ENCODE peak calls at places on chromosomes 3 and 15, in six cellular contexts. E, V, M, R, Q and N are unnamed samples.
A peak's percentile ranks its signal among the peaks of the same experiment; 100 is the strongest.

GRCh38 chr3:21665444-21665843 is 85.6 kb downstream of the ZNF385D start:
- DNase-seq in E (peak; percentile 3), V (no peak), M (no peak), R (no peak), Q (no peak), N (no peak)

GRCh38 chr3:16871915-16872842 is 12.6 kb upstream of the PLCL2 start:
- DNase-seq in E (no peak), V (no peak), M (no peak), R (no peak), Q (peak; percentile 76), N (no peak)

GRCh38 chr3:49759226-49759625 is 27.1 kb downstream of the IP6K1 start:
- DNase-seq in E (peak; percentile 43), V (no peak), M (no peak), R (no peak), Q (no peak), N (no peak)

GRCh38 chr15:91824256-91824655 is 29.3 kb upstream of the SLCO3A1 start:
- DNase-seq in E (peak; percentile 10), V (no peak), M (peak; percentile 12), R (no peak), Q (no peak), N (no peak)

GRCh38 chr3:13657660-13658435 is 108.9 kb downstream of the FBLN2 start:
- DNase-seq in E (peak; percentile 41), V (peak; percentile 37), M (no peak), R (peak; percentile 53), Q (peak; percentile 42), N (peak; percentile 91)

GRCh38 chr15:35455201-35455600 is 90.8 kb downstream of the DPH6 start:
- DNase-seq in E (no peak), V (no peak), M (no peak), R (no peak), Q (no peak), N (no peak)

GRCh38 chr3:99952306-99952705 is 134.6 kb downstream of the CMSS1 start:
- DNase-seq in E (no peak), V (no peak), M (no peak), R (no peak), Q (no peak), N (no peak)

GRCh38 chr3:112010631-112011030 is 11.9 kb downstream of the TAGLN3 start:
- DNase-seq in E (peak; percentile 35), V (no peak), M (peak; percentile 39), R (no peak), Q (no peak), N (no peak)

GRCh38 chr3:175956964-175957363 is 1097.8 kb downstream of the NAALADL2 start:
- DNase-seq in E (peak; percentile 7), V (no peak), M (peak; percentile 48), R (no peak), Q (no peak), N (no peak)

GRCh38 chr3:111904376-111905241 is 45.5 kb downstream of the PHLDB2 start:
- DNase-seq in E (peak; percentile 94), V (no peak), M (no peak), R (no peak), Q (peak; percentile 59), N (no peak)

GRCh38 chr3:44072601-44073540 is 168.8 kb upstream of the TOPAZ1 start:
- DNase-seq in E (no peak), V (no peak), M (no peak), R (no peak), Q (no peak), N (no peak)

GRCh38 chr3:139655880-139656279 is 21.9 kb downstream of the NMNAT3 start:
- DNase-seq in E (peak; percentile 19), V (no peak), M (no peak), R (no peak), Q (no peak), N (no peak)

GRCh38 chr15:69561071-69561784 is 108.6 kb downstream of the RPLP1 start:
- DNase-seq in E (no peak), V (no peak), M (peak; percentile 99), R (no peak), Q (no peak), N (no peak)